ENCODE peak calls at places on chromosomes 13 and 19, in six cellular contexts. M is mesendoderm, Z is H1, G is neuronal stem cell, R is H9, T is mesenchymal stem cell. Q is an unnamed sample. For H3K4me1, the result is how much of the 10 kb centered on the place peaks cover.

GRCh38 chr13:27283906-27284523 is 13.4 kb downstream of the RASL11A start:
- DNase-seq in M (no peak), Z (no peak), G (no peak), R (peak), T (no peak), Q (no peak)

GRCh38 chr19:8311461-8312260 is 3.5 kb upstream of the CD320 start:
- DNase-seq in M (no peak), Z (no peak), G (no peak), R (no peak), T (no peak), Q (no peak)

GRCh38 chr13:73059460-73060250 is 850 bp downstream of the KLF5 start:
- DNase-seq in M (peak), Z (no peak), G (peak), R (peak), T (peak), Q (peak)

GRCh38 chr13:72341904-72342303 is 385.5 kb downstream of the MZT1 start:
- DNase-seq in M (peak), Z (no peak), G (no peak), R (no peak), T (no peak), Q (no peak)

GRCh38 chr13:38308736-38309135 is 40.9 kb upstream of the UFM1 start:
- DNase-seq in M (no peak), Z (no peak), G (no peak), R (no peak), T (peak), Q (peak)

GRCh38 chr19:38375748-38376147 is 1.4 kb downstream of the PSMD8 start:
- DNase-seq in M (no peak), Z (no peak), G (no peak), R (no peak), T (peak), Q (peak)

GRCh38 chr19:34589730-34590129 is 87.2 kb downstream of the SCGB2B2 start:
- DNase-seq in M (no peak), Z (no peak), G (no peak), R (no peak), T (no peak), Q (no peak)

GRCh38 chr19:38234615-38235014 is 10.6 kb upstream of the DPF1 start:
- DNase-seq in M (no peak), Z (no peak), G (no peak), R (no peak), T (no peak), Q (no peak)

GRCh38 chr13:80239571-80240255 is 101.2 kb downstream of the SPRY2 start:
- DNase-seq in M (no peak), Z (no peak), G (no peak), R (no peak), T (peak), Q (peak)

GRCh38 chr19:6273701-6274601 is 5.8 kb downstream of the MLLT1 start:
- DNase-seq in M (no peak), Z (no peak), G (no peak), R (no peak), T (peak), Q (peak)

GRCh38 chr13:29021311-29021710 is 201.2 kb downstream of the MTUS2 start:
- DNase-seq in M (no peak), Z (no peak), G (no peak), R (no peak), T (no peak), Q (no peak)
- H2BK15ac ChIP-seq in M (no peak), Z (no peak), G (no peak), R (no peak), T (no peak), Q (no peak)

GRCh38 chr19:2690856-2691255 is 11.6 kb downstream of the GNG7 start:
- DNase-seq in M (no peak), Z (no peak), G (no peak), R (no peak), T (no peak), Q (no peak)

GRCh38 chr19:2693492-2693891 is 9.0 kb downstream of the GNG7 start:
- DNase-seq in M (no peak), Z (no peak), G (no peak), R (no peak), T (no peak), Q (no peak)

GRCh38 chr19:2691951-2692350 is 10.5 kb downstream of the GNG7 start:
- DNase-seq in M (no peak), Z (no peak), G (no peak), R (no peak), T (no peak), Q (no peak)

GRCh38 chr19:2695288-2695866 is 7.1 kb downstream of the GNG7 start:
- DNase-seq in M (no peak), Z (no peak), G (no peak), R (no peak), T (no peak), Q (no peak)

GRCh38 chr19:2694196-2694595 is 8.3 kb downstream of the GNG7 start:
- DNase-seq in M (no peak), Z (no peak), G (no peak), R (no peak), T (no peak), Q (no peak)
- H3K4me1 ChIP-seq in M (under half), Z (under half), G (under half), R (under half), T (under half), Q (under half)

GRCh38 chr13:101795460-101795859 is 343.0 kb downstream of the ITGBL1 start:
- DNase-seq in M (no peak), Z (no peak), G (no peak), R (no peak), T (no peak), Q (no peak)
- H2BK15ac ChIP-seq in M (no peak), Z (no peak), G (no peak), R (no peak), T (no peak), Q (no peak)

GRCh38 chr13:29383476-29383875 is 212.0 kb downstream of the SLC7A1 start:
- DNase-seq in M (no peak), Z (no peak), G (no peak), R (no peak), T (no peak), Q (no peak)

GRCh38 chr13:29382021-29382420 is 213.5 kb downstream of the SLC7A1 start:
- DNase-seq in M (no peak), Z (no peak), G (no peak), R (no peak), T (no peak), Q (no peak)

GRCh38 chr13:29384466-29384865 is 211.0 kb downstream of the SLC7A1 start:
- DNase-seq in M (peak), Z (no peak), G (no peak), R (no peak), T (no peak), Q (no peak)

DNA sequence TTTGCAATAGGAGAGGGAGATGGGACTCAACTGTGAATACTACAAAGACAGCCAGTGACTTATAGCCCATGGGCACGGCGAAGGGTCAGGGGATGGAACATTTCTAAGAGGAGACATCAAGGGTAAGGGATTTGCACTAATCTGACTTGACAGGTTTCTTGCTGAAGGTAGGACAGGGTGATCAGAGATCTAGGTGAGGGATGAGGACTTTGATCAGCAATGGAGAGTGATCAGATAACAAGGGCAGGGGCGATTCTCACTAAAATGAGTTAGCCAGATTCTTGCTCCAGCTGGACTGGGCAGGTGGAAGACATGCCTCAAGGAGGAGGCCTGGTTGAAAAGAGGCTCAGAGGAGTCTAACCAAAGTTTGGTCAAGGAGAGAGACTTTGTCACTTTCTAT is 209.2 kb downstream of the SLC7A1 start:
- DNase-seq in M (no peak), Z (no peak), G (no peak), R (no peak), T (no peak), Q (no peak)
- H3K4me1 ChIP-seq in M (under half), Z (under half), G (under half), R (under half), T (under half), Q (under half)

GRCh38 chr13:110107568-110108347 is 199.2 kb downstream of the COL4A1 start:
- DNase-seq in M (peak), Z (no peak), G (no peak), R (peak), T (no peak), Q (no peak)

GRCh38 chr13:110103479-110103878 is 203.5 kb downstream of the COL4A1 start:
- DNase-seq in M (no peak), Z (no peak), G (no peak), R (no peak), T (no peak), Q (no peak)

GRCh38 chr13:110103026-110103425 is 203.9 kb downstream of the COL4A1 start:
- DNase-seq in M (no peak), Z (no peak), G (no peak), R (no peak), T (no peak), Q (no peak)

GRCh38 chr13:110106726-110107125 is 200.2 kb downstream of the COL4A1 start:
- DNase-seq in M (no peak), Z (no peak), G (no peak), R (peak), T (no peak), Q (no peak)

DNA sequence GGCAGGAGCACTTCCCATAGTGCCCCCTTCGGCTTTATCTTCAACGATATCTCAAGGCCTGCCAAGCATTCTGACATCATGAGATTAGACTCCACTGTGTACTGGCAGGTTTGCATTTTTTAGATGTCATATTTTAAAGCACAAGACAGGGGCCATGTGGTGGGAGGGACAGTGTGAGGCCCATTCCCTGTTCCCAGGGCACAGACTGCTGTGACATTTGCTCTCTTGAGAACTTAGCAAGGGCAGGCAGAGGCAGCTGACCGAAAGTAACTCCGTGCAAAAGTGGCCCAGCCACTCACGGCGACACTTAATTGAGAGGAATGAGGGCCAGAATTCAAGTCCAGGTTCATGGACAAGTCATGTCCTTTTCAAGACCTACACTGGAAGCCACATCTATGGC is 201.8 kb downstream of the COL4A1 start:
- DNase-seq in M (no peak), Z (no peak), G (no peak), R (no peak), T (no peak), Q (no peak)
- H2BK15ac ChIP-seq in M (no peak), Z (no peak), G (no peak), R (no peak), T (no peak), Q (peak)

DNA sequence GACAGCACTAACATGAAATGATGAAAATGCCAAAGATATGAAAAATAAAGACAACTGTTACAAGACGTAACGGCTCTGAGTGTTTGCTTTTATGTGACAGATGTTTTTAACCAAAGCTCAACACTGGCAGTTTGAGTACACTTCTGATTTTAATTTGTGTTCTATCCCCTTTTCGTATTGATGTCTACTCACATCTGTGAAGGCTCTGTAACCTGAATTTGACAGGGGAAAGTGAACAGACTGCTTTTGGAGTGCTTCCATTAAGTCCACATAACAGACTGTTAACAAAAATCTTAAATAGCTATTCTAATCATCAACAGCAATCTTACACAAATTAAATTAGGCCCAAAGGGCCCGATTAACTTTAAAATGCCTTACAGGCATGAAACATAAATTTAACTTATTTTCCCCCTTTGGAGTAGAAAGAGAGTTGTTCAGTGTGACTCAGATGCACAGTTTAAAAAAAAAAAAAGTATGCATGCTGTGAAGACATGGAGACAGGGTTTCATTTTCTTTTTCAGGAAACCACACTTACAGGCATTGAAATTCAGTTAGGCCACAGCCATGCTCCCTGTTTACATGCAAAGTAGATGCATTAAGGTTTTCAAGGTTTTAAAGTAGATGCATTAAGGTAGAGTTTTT is 16.3 kb upstream of the RNASEH2B start:
- DNase-seq in M (no peak), Z (no peak), G (no peak), R (no peak), T (peak), Q (peak)
- H3K4me1 ChIP-seq in M (under half), Z (under half), G (under half), R (under half), T (under half), Q (under half)

GRCh38 chr19:47378246-47378645 is 29.1 kb downstream of the DHX34 start:
- DNase-seq in M (no peak), Z (no peak), G (no peak), R (no peak), T (no peak), Q (no peak)
- H2BK15ac ChIP-seq in M (no peak), Z (no peak), G (no peak), R (no peak), T (no peak), Q (no peak)

DNA sequence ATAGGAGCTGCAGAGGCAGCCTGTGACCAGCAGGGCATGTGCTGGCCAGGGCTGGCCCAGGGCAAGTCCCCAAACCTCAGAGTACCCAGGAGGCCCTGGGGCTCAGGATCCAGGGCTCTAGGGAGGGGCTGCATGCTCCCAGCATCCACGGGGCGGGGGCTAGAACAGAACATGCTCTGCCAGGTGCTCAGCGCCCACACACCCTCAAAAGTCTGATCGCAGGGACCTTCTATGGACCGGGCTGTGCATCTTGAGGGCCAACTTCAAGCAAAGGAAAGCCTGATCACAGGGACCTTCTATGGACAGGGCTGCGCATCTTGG is 33.5 kb downstream of the ELL start:
- DNase-seq in M (peak), Z (no peak), G (no peak), R (no peak), T (no peak), Q (no peak)
- H3K4me1 ChIP-seq in M (under half), Z (under half), G (under half), R (under half), T (under half), Q (under half)